ENCODE peak calls at places on chromosomes 3 and 15, in seven cellular contexts. U is ovary; D is transverse colon; Y is BJ; A is CD8-positive, alpha-beta memory T cell; W is cardiac muscle cell; K is CD8-positive, alpha-beta T cell. R is an unnamed sample.

GRCh38 chr3:53254810-53255359 is 937 bp downstream of the TKT start:
- DNase-seq in D (peak), U (peak), A (peak), K (peak), Y (no peak), W (peak), R (peak)

GRCh38 chr15:66535056-66535455 is 29.9 kb downstream of the ZWILCH start:
- DNase-seq in D (no peak), Y (no peak), A (no peak), K (no peak), U (no peak), W (no peak), R (no peak)

GRCh38 chr3:14837864-14838263 is 19.1 kb downstream of the FGD5 start:
- DNase-seq in A (no peak), U (no peak), W (no peak), K (no peak), D (no peak), Y (no peak), R (no peak)

GRCh38 chr15:40081691-40082194 is 26.9 kb downstream of the BMF start:
- DNase-seq in Y (no peak), K (no peak), W (peak), A (no peak), U (peak), D (peak), R (peak)

GRCh38 chr3:105274958-105275357 is 91.8 kb upstream of the ALCAM start:
- DNase-seq in D (no peak), W (no peak), A (no peak), Y (peak), U (no peak), K (no peak), R (no peak)

GRCh38 chr3:170485696-170486095 is 67.0 kb downstream of the CLDN11 start:
- DNase-seq in Y (no peak), D (no peak), A (no peak), U (no peak), K (no peak), W (no peak), R (no peak)

GRCh38 chr15:99720533-99720932 is 12.7 kb downstream of the LYSMD4 start:
- DNase-seq in W (no peak), K (no peak), D (no peak), Y (no peak), A (no peak), U (no peak), R (no peak)

GRCh38 chr3:44476181-44476599 is 1.3 kb downstream of the ZNF445 start:
- DNase-seq in D (no peak), Y (peak), A (no peak), U (no peak), K (no peak), W (no peak), R (no peak)

GRCh38 chr3:53730565-53730964 is 115.7 kb downstream of the CHDH start:
- DNase-seq in U (peak), W (no peak), Y (no peak), A (no peak), D (no peak), K (no peak), R (no peak)

GRCh38 chr3:41209646-41210045 is 10.3 kb downstream of the CTNNB1 start:
- DNase-seq in Y (no peak), W (no peak), D (no peak), A (no peak), K (no peak), U (no peak), R (no peak)

GRCh38 chr15:68561901-68562300 is 16.9 kb upstream of the CORO2B start:
- DNase-seq in A (no peak), W (no peak), D (no peak), U (no peak), Y (no peak), K (no peak), R (no peak)

GRCh38 chr3:105253225-105253624 is 113.5 kb upstream of the ALCAM start:
- DNase-seq in A (no peak), D (no peak), K (no peak), U (no peak), W (no peak), Y (no peak), R (no peak)

GRCh38 chr3:33131328-33132018 is 17.7 kb downstream of the CRTAP start:
- DNase-seq in D (no peak), K (no peak), U (no peak), Y (no peak), W (peak), A (peak), R (peak)

DNA sequence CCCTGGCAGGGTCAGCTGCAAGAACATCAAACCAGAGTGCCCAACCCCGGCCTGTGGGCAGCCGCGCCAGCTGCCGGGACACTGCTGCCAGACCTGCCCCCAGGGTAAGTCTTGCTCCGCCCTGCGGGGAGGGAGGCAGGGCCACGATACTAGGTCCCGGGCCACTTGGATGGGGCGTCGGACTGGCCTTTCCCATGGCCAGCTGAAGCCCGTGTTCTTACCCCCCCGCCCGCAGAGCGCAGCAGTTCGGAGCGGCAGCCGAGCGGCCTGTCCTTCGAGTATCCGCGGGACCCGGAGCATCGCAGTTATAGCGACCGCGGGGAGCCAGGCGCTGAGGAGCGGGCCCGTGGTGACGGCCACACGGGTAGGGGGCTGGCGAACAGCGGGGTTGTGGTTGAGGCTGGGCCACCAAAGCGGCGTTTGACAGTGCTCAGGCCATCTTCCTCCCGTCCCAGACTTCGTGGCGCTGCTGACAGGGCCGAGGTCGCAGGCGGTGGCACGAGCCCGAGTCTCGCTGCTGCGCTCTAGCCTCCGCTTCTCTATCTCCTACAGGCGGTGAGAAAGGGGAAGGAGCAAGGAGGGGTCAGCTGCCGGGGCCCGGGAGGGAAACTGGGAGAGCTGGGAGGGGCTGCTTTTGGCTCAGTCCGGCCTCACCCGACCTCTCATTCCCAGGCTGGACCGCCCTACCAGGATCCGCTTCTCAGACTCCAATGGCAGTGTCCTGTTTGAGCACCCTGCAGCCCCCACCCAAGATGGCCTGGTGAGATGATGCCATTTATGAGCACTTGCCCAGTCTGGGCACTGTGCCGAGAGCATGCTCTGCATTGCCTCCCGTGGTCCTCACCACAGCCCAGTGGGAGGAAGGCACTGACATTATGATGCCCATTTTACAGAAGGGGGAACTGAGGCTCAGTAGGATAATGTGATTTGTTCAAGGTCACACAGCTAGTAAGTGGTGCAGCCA is 1.7 kb downstream of the CHRD start:
- DNase-seq in Y (no peak), W (peak), D (no peak), A (no peak), U (no peak), K (no peak), R (no peak)
- H3K4me3 ChIP-seq in Y (no peak), W (no peak), D (peak), A (no peak), U (peak), K (peak), R (peak)

DNA sequence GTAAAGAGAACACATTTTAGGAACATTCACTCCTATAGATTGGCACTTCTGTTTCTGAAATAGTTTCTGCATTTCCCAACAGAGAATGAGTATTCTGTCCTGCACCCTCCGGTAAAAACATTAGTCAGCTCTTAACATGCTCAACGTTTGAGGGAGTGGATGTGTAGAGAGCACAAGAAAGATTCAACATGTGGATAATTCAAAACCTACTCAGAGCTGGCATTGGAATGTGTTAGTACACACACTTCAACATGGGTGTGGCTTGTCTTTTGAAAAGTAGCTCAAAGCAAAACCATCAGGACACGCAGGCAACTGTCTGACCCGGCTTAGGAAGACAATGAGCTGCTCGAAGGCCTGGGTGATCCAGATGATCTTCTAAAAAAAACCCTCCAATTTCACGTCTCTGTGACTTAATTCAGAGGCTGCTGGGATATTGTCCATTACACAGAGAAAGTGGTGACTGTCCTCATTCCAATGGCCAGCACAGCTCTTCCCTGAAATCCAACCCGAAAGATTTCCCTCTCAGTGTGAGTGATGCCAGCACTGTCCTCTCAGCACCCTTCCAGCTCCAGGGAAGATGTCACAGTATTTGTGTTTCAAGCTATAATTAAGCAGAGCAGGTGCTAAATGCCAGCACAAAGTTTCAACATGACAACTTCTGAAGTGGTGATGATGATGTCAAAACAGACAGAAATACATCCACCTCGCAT is 18.1 kb downstream of the FBN1 start:
- DNase-seq in A (no peak), D (no peak), Y (peak), K (no peak), U (no peak), W (no peak), R (no peak)
- H3K4me3 ChIP-seq in A (no peak), D (no peak), Y (no peak), K (no peak), U (no peak), W (no peak), R (no peak)

GRCh38 chr15:85168642-85169173 is 187.1 kb downstream of the PDE8A start:
- DNase-seq in W (peak), U (no peak), Y (no peak), A (peak), K (peak), D (peak), R (peak)
- H3K4me3 ChIP-seq in W (peak), U (no peak), Y (no peak), A (peak), K (peak), D (no peak), R (peak)

GRCh38 chr3:50292159-50292923 is at the start of gene IFRD2:
- DNase-seq in U (peak), W (peak), D (peak), Y (peak), K (peak), A (peak), R (peak)
- H3K4me3 ChIP-seq in U (peak), W (peak), D (peak), Y (peak), K (peak), A (peak), R (peak)

GRCh38 chr3:99641480-99641879 is 3.1 kb downstream of the COL8A1 start:
- DNase-seq in K (no peak), Y (no peak), A (no peak), U (no peak), D (no peak), W (no peak), R (no peak)
- H3K4me3 ChIP-seq in K (no peak), Y (no peak), A (no peak), U (no peak), D (no peak), W (no peak), R (no peak)

DNA sequence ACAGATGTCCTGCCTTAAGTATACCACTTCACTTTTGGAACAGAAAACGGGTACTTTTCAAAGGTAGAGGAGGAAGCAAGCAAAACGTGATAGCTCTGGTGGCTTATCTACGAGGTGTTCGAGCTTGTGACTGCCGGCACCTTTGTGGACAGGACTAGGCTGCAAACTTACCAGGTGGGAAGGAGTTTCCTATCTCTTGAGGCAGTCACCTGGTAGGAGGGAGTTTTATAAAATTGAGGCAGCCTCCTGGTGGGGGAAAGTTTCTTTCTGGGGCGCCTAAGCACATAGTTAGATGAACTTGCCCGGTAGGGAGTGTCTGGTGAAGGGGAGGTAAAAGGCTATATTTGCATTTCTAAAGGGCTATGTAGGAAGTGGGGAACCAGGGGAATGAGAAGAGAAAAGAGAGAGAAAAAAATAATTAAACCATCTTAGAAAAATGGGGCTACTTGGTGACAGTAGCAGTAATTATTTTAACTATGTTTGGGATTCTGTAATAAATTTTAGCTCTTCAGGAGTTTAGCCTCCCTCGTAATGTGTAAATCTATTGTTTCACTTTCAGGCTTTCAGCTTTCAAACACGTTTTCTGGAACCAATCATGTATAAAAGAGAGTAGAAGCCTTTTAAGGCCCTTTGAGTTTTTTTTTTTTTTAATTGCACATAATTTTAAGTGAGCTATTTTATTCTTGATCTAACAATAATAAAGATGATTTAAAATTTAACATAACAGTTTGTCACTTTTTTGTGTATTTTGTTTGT is 131.0 kb downstream of the IL5RA start:
- DNase-seq in U (no peak), A (no peak), Y (no peak), K (no peak), W (no peak), D (no peak), R (no peak)
- H3K4me3 ChIP-seq in U (no peak), A (no peak), Y (no peak), K (no peak), W (no peak), D (no peak), R (no peak)

GRCh38 chr3:50340404-50341329 is at the start of gene RASSF1:
- DNase-seq in W (no peak), A (peak), D (peak), K (peak), Y (no peak), U (no peak), R (peak)
- H3K4me3 ChIP-seq in W (no peak), A (peak), D (peak), K (peak), Y (peak), U (peak), R (peak)

GRCh38 chr3:188052229-188052965 is 101.6 kb upstream of the LPP start:
- DNase-seq in W (peak), D (peak), A (no peak), K (no peak), U (peak), Y (no peak), R (peak)
- H3K4me3 ChIP-seq in W (no peak), D (no peak), A (no peak), K (no peak), U (peak), Y (no peak), R (no peak)